ENCODE peak calls at places on chromosomes 6 and 20, in five cellular contexts. D is GM03348, W is fibroblast of villous mesenchyme, G is substantia nigra, Y is heart right ventricle. L is an unnamed sample.
A peak's percentile ranks its signal among the peaks of the same experiment; 100 is the strongest.

GRCh38 chr6:82711105-82711829 is 347.6 kb downstream of the TPBG start:
- DNase-seq in W (no peak), G (peak; percentile 42), D (peak; percentile 55), Y (no peak), L (no peak)

GRCh38 chr6:168641455-168641854 is 200.5 kb downstream of the SMOC2 start:
- DNase-seq in Y (no peak), G (no peak), D (no peak), W (no peak), L (no peak)

GRCh38 chr6:159836294-159837140 is 36.4 kb downstream of the PNLDC1 start:
- DNase-seq in W (no peak), G (no peak), D (no peak), Y (peak; percentile 57), L (no peak)

GRCh38 chr6:54876871-54877270 is 30.3 kb downstream of the FAM83B start:
- DNase-seq in G (no peak), W (no peak), D (no peak), Y (no peak), L (no peak)

GRCh38 chr6:217048-217659 is 75.1 kb upstream of the DUSP22 start:
- DNase-seq in G (no peak), Y (no peak), W (no peak), D (no peak), L (no peak)

GRCh38 chr20:62160876-62161275 is 17.3 kb downstream of the SS18L1 start:
- DNase-seq in W (no peak), D (no peak), Y (no peak), G (no peak), L (no peak)

GRCh38 chr6:31402324-31403282 is 792 bp upstream of the MICA start:
- DNase-seq in D (peak; percentile 13), G (peak; percentile 37), W (peak; percentile 39), Y (no peak), L (no peak)

GRCh38 chr6:31243508-31243907 is 28.4 kb downstream of the HLA-C start:
- DNase-seq in G (no peak), W (no peak), D (no peak), Y (no peak), L (no peak)

GRCh38 chr20:3686867-3687321 is 5.1 kb upstream of the ADAM33 start:
- DNase-seq in Y (peak; percentile 73), W (peak; percentile 98), D (peak; percentile 93), G (peak; percentile 70), L (peak; percentile 89)

GRCh38 chr6:13461805-13462204 is 25.6 kb downstream of the GFOD1 start:
- DNase-seq in Y (no peak), W (peak; percentile 23), D (no peak), G (no peak), L (no peak)

GRCh38 chr20:878511-879307 is 37.4 kb downstream of the ANGPT4 start:
- DNase-seq in W (peak; percentile 38), Y (no peak), G (peak; percentile 2), D (peak; percentile 57), L (no peak)

GRCh38 chr6:129736105-129736504 is 26.1 kb upstream of the ARHGAP18 start:
- DNase-seq in G (no peak), Y (no peak), D (no peak), W (no peak), L (no peak)

GRCh38 chr20:50366270-50367103 is 143.7 kb upstream of the PTPN1 start:
- DNase-seq in Y (peak; percentile 37), W (peak; percentile 96), G (no peak), D (no peak), L (peak; percentile 83)

GRCh38 chr20:47758517-47759450 is 26.5 kb downstream of the SULF2 start:
- DNase-seq in Y (no peak), G (no peak), W (no peak), D (no peak), L (no peak)

GRCh38 chr20:58647814-58648501 is 3.1 kb upstream of the STX16 start:
- DNase-seq in W (peak; percentile 65), G (no peak), D (peak; percentile 85), Y (no peak), L (peak; percentile 70)

GRCh38 chr6:163343609-163344008 is 70.9 kb upstream of the QKI start:
- DNase-seq in G (no peak), D (no peak), Y (peak; percentile 45), W (no peak), L (no peak)

GRCh38 chr6:108031968-108032367 is 42.6 kb downstream of the OSTM1 start:
- DNase-seq in W (no peak), Y (no peak), G (no peak), D (no peak), L (no peak)

L was measured in kidney.